ENCODE peak calls at places on chromosome 6, in five cellular contexts. Y, S, D, L and Q are unnamed samples.

GRCh38 chr6:3253597-3253961 is 5.2 kb upstream of the PSMG4 start:
- DNase-seq in Y (no peak), S (no peak), D (no peak), L (no peak), Q (no peak)

GRCh38 chr6:27148404-27148795 is 99.1 kb upstream of the PRSS16 start:
- DNase-seq in Y (no peak), S (no peak), D (no peak), L (no peak), Q (no peak)

GRCh38 chr6:27757307-27757706 is 154.9 kb downstream of the OR2B2 start:
- DNase-seq in Y (no peak), S (peak), D (peak), L (no peak), Q (peak)

GRCh38 chr6:89817481-89817880 is 2.1 kb downstream of the MDN1 start:
- DNase-seq in Y (no peak), S (no peak), D (no peak), L (no peak), Q (no peak)

GRCh38 chr6:87421576-87421975 is 13.8 kb downstream of the CFAP206 start:
- DNase-seq in Y (peak), S (no peak), D (no peak), L (no peak), Q (no peak)

GRCh38 chr6:46734867-46735719 is at the start of gene PLA2G7:
- DNase-seq in Y (peak), S (no peak), D (peak), L (no peak), Q (peak)

GRCh38 chr6:116385462-116385807 is 14.7 kb downstream of the DSE start:
- DNase-seq in Y (peak), S (no peak), D (no peak), L (peak), Q (no peak)

GRCh38 chr6:31660998-31661866 is 654 bp upstream of the C6orf47 start:
- DNase-seq in Y (peak), S (no peak), D (no peak), L (no peak), Q (no peak)

GRCh38 chr6:38493929-38494547 is 145.7 kb downstream of the BTBD9 start:
- DNase-seq in Y (peak), S (peak), D (peak), L (peak), Q (peak)

GRCh38 chr6:145772846-145773245 is 37.5 kb upstream of the EPM2A start:
- DNase-seq in Y (no peak), S (no peak), D (no peak), L (no peak), Q (no peak)

GRCh38 chr6:170269151-170269872 is 21.6 kb downstream of the DLL1 start:
- DNase-seq in Y (no peak), S (no peak), D (no peak), L (no peak), Q (peak)

GRCh38 chr6:82570083-82570482 is 206.5 kb downstream of the TPBG start:
- DNase-seq in Y (no peak), S (no peak), D (no peak), L (no peak), Q (no peak)

GRCh38 chr6:62285612-62286469 is at the start of gene KHDRBS2:
- DNase-seq in Y (peak), S (no peak), D (peak), L (no peak), Q (peak)

GRCh38 chr6:41536884-41537347 is 9.3 kb upstream of the FOXP4 start:
- DNase-seq in Y (peak), S (no peak), D (peak), L (no peak), Q (peak)

GRCh38 chr6:41537359-41537758 is 8.8 kb upstream of the FOXP4 start:
- DNase-seq in Y (no peak), S (no peak), D (no peak), L (no peak), Q (no peak)

GRCh38 chr6:41541364-41541763 is 4.8 kb upstream of the FOXP4 start:
- DNase-seq in Y (no peak), S (peak), D (no peak), L (no peak), Q (no peak)

GRCh38 chr6:41538556-41539182 is 7.5 kb upstream of the FOXP4 start:
- DNase-seq in Y (peak), S (no peak), D (no peak), L (no peak), Q (no peak)

GRCh38 chr6:41539204-41539603 is 7.0 kb upstream of the FOXP4 start:
- DNase-seq in Y (no peak), S (no peak), D (no peak), L (no peak), Q (no peak)
- H3K4me3 ChIP-seq in Y (no peak), S (no peak), D (no peak), L (no peak), Q (no peak)

GRCh38 chr6:132511159-132511835 is 1.6 kb downstream of the STX7 start:
- DNase-seq in Y (peak), S (no peak), D (no peak), L (no peak), Q (no peak)
- H3K4me3 ChIP-seq in Y (no peak), S (peak), D (peak), L (peak), Q (no peak)

DNA sequence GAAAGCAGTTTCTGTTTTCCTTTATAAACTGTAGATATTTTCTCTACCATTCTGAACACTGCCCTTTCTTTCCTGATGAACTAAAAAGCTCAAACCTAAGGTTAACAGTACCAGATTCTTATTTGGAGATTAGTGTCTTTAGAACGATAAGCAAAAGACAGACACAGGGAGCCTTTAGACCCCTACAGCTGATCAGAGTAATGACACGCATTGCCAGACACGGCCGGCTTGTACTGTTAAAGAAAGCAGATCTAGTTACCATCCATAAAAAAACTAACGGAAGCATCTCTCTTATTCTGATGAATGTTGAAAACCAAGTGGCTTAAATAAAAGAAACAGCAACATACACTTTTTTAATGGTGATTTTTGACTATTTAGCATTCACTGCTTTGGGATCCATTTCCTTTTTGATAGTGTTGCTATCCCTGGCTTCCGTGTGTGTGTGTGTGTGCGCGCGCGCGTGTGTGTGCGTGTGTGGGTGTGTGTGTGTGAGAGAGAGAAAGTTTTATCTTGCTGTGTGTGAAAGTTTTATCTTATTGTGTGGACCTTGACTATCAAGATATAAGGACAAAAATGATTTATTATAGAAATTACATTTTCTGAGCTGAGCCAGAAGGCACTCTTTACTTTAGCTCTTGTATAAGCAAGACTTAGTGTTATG is 95.6 kb upstream of the SLC35B3 start:
- DNase-seq in Y (no peak), S (no peak), D (peak), L (no peak), Q (no peak)
- H3K4me3 ChIP-seq in Y (no peak), S (no peak), D (peak), L (no peak), Q (no peak)

GRCh38 chr6:19465240-19465639 is 371.9 kb upstream of the ID4 start:
- DNase-seq in Y (no peak), S (no peak), D (no peak), L (no peak), Q (no peak)
- H3K4me3 ChIP-seq in Y (no peak), S (no peak), D (no peak), L (no peak), Q (no peak)

GRCh38 chr6:45423901-45424627 is 46.3 kb upstream of the SUPT3H start:
- DNase-seq in Y (no peak), S (no peak), D (no peak), L (no peak), Q (no peak)
- H3K4me3 ChIP-seq in Y (peak), S (no peak), D (peak), L (peak), Q (peak)

DNA sequence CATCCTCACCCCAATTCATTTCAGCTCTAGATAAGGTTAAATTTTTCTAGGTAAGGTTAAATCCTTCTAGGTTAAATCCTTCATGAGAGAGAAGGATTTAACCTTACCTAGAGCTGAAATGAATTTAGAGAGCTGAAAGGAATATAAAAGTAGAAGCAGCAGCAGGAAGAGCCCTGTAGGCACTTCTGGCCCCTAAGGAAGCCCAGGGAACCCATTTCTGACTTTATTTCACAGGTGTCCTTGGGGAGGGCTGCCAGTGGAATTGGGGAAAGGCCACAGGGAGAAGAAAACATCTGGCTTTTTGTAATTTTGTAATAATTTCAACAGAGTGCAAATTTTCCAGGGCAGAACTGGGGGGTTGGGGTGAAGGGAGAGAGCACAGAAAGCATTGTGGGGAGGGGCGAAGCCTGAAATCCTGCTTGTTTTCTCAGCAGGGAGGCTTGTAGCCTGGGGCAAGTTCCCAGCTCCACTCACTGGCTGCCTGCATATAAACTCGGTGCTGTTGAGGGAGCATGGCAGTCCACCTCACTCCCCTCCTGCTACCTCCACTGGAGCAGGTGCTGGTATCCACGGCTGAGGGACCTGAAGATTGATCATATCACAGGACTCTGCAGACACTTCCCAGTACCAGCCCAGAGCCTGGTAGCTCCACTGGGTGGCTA is 65.7 kb upstream of the HCRTR2 start:
- DNase-seq in Y (no peak), S (no peak), D (no peak), L (no peak), Q (no peak)
- H3K4me3 ChIP-seq in Y (no peak), S (no peak), D (no peak), L (no peak), Q (no peak)

DNA sequence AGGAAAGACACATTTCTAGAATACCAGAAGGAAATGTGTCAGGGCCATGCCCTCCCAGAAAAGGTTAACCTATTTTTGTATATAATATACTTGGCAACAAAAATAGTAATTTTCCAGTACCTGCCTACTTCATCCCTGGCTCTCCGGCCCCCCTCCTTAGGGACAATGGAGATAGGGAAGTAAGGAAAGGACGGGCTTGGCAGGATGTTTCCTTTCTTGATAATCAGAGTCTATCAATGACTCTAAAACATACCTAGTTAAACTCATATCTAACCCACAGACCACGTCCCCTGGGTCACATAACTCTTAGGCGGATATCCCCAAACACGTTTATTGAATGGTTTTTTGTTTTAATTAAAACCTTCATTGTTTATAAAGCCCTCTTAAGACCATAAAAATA is 11.8 kb downstream of the UQCC2 start:
- DNase-seq in Y (no peak), S (no peak), D (no peak), L (no peak), Q (no peak)
- H3K4me3 ChIP-seq in Y (no peak), S (no peak), D (no peak), L (no peak), Q (no peak)